ENCODE peak calls at places on chromosomes 2 and 18, in seven cellular contexts. One of them, this sample, is unnamed.
A peak's percentile ranks its signal among the peaks of the same experiment; 100 is the strongest.

GRCh38 chr2:118046628-118047210 is 32.8 kb upstream of the CCDC93 start:
- DNase-seq in epithelial cell of proximal tubule: no peak
- DNase-seq in suprapubic skin: no peak
- DNase-seq in activated T-cell treated with anti-CD3 and anti-CD28 coated beads, Interleukin-2, amount 50 U/mL, for 72 hours: no peak
- DNase-seq in EL: peak; percentile 35
- DNase-seq in T-helper 17 cell: no peak
- DNase-seq in AG08395: peak; percentile 52
- DNase-seq in this sample: peak; percentile 51

GRCh38 chr2:2586068-2586776 is 255.1 kb upstream of the MYT1L start:
- DNase-seq in epithelial cell of proximal tubule: no peak
- DNase-seq in suprapubic skin: no peak
- DNase-seq in activated T-cell treated with anti-CD3 and anti-CD28 coated beads, Interleukin-2, amount 50 U/mL, for 72 hours: no peak
- DNase-seq in EL: no peak
- DNase-seq in T-helper 17 cell: no peak
- DNase-seq in AG08395: no peak
- DNase-seq in this sample: no peak

GRCh38 chr2:121476714-121477113 is 54.0 kb upstream of the RNU4ATAC start:
- DNase-seq in epithelial cell of proximal tubule: no peak
- DNase-seq in suprapubic skin: no peak
- DNase-seq in activated T-cell treated with anti-CD3 and anti-CD28 coated beads, Interleukin-2, amount 50 U/mL, for 72 hours: no peak
- DNase-seq in EL: no peak
- DNase-seq in T-helper 17 cell: no peak
- DNase-seq in AG08395: no peak
- DNase-seq in this sample: peak; percentile 34

GRCh38 chr2:165013944-165014619 is 58.8 kb upstream of the SLC38A11 start:
- DNase-seq in epithelial cell of proximal tubule: no peak
- DNase-seq in suprapubic skin: no peak
- DNase-seq in activated T-cell treated with anti-CD3 and anti-CD28 coated beads, Interleukin-2, amount 50 U/mL, for 72 hours: no peak
- DNase-seq in EL: no peak
- DNase-seq in T-helper 17 cell: no peak
- DNase-seq in AG08395: no peak
- DNase-seq in this sample: no peak

GRCh38 chr2:65539633-65540032 is 107.2 kb upstream of the SPRED2 start:
- DNase-seq in epithelial cell of proximal tubule: no peak
- DNase-seq in suprapubic skin: no peak
- DNase-seq in activated T-cell treated with anti-CD3 and anti-CD28 coated beads, Interleukin-2, amount 50 U/mL, for 72 hours: no peak
- DNase-seq in EL: no peak
- DNase-seq in T-helper 17 cell: no peak
- DNase-seq in AG08395: no peak
- DNase-seq in this sample: no peak

GRCh38 chr2:17515652-17516051 is 2.6 kb downstream of the RAD51AP2 start:
- DNase-seq in epithelial cell of proximal tubule: no peak
- DNase-seq in suprapubic skin: no peak
- DNase-seq in activated T-cell treated with anti-CD3 and anti-CD28 coated beads, Interleukin-2, amount 50 U/mL, for 72 hours: no peak
- DNase-seq in EL: no peak
- DNase-seq in T-helper 17 cell: no peak
- DNase-seq in AG08395: no peak
- DNase-seq in this sample: no peak

GRCh38 chr2:106996136-106996769 is 110.3 kb upstream of the ST6GAL2 start:
- DNase-seq in epithelial cell of proximal tubule: no peak
- DNase-seq in suprapubic skin: no peak
- DNase-seq in activated T-cell treated with anti-CD3 and anti-CD28 coated beads, Interleukin-2, amount 50 U/mL, for 72 hours: no peak
- DNase-seq in EL: no peak
- DNase-seq in T-helper 17 cell: no peak
- DNase-seq in AG08395: no peak
- DNase-seq in this sample: no peak

GRCh38 chr2:68258854-68259253 is 6.5 kb upstream of the PPP3R1 start:
- DNase-seq in epithelial cell of proximal tubule: no peak
- DNase-seq in suprapubic skin: no peak
- DNase-seq in activated T-cell treated with anti-CD3 and anti-CD28 coated beads, Interleukin-2, amount 50 U/mL, for 72 hours: no peak
- DNase-seq in EL: peak; percentile 26
- DNase-seq in T-helper 17 cell: no peak
- DNase-seq in AG08395: peak; percentile 33
- DNase-seq in this sample: no peak

GRCh38 chr2:174985624-174986023 is 19.6 kb downstream of the CHN1 start:
- DNase-seq in epithelial cell of proximal tubule: no peak
- DNase-seq in suprapubic skin: no peak
- DNase-seq in activated T-cell treated with anti-CD3 and anti-CD28 coated beads, Interleukin-2, amount 50 U/mL, for 72 hours: no peak
- DNase-seq in EL: peak; percentile 31
- DNase-seq in T-helper 17 cell: no peak
- DNase-seq in AG08395: peak; percentile 36
- DNase-seq in this sample: no peak

GRCh38 chr18:54222922-54223567 is 1.4 kb downstream of the MBD2 start:
- DNase-seq in epithelial cell of proximal tubule: no peak
- DNase-seq in suprapubic skin: no peak
- DNase-seq in activated T-cell treated with anti-CD3 and anti-CD28 coated beads, Interleukin-2, amount 50 U/mL, for 72 hours: peak; percentile 58
- DNase-seq in EL: no peak
- DNase-seq in T-helper 17 cell: peak; percentile 38
- DNase-seq in AG08395: no peak
- DNase-seq in this sample: peak; percentile 37

GRCh38 chr2:220572385-220572784 is 945.0 kb downstream of the SLC4A3 start:
- DNase-seq in epithelial cell of proximal tubule: no peak
- DNase-seq in suprapubic skin: no peak
- DNase-seq in activated T-cell treated with anti-CD3 and anti-CD28 coated beads, Interleukin-2, amount 50 U/mL, for 72 hours: no peak
- DNase-seq in EL: peak; percentile 31
- DNase-seq in T-helper 17 cell: no peak
- DNase-seq in AG08395: peak; percentile 62
- DNase-seq in this sample: no peak

GRCh38 chr2:168624028-168624427 is 168.0 kb downstream of the CERS6 start:
- DNase-seq in epithelial cell of proximal tubule: no peak
- DNase-seq in suprapubic skin: no peak
- DNase-seq in activated T-cell treated with anti-CD3 and anti-CD28 coated beads, Interleukin-2, amount 50 U/mL, for 72 hours: no peak
- DNase-seq in EL: no peak
- DNase-seq in T-helper 17 cell: no peak
- DNase-seq in AG08395: no peak
- DNase-seq in this sample: no peak

GRCh38 chr2:45634223-45634622 is 17.3 kb upstream of the PRKCE start:
- DNase-seq in epithelial cell of proximal tubule: no peak
- DNase-seq in suprapubic skin: no peak
- DNase-seq in activated T-cell treated with anti-CD3 and anti-CD28 coated beads, Interleukin-2, amount 50 U/mL, for 72 hours: no peak
- DNase-seq in EL: no peak
- DNase-seq in T-helper 17 cell: no peak
- DNase-seq in AG08395: no peak
- DNase-seq in this sample: no peak

GRCh38 chr18:8844721-8845148 is 139.4 kb downstream of the MTCL1 start:
- DNase-seq in epithelial cell of proximal tubule: peak; percentile 18
- DNase-seq in suprapubic skin: no peak
- DNase-seq in activated T-cell treated with anti-CD3 and anti-CD28 coated beads, Interleukin-2, amount 50 U/mL, for 72 hours: no peak
- DNase-seq in EL: no peak
- DNase-seq in T-helper 17 cell: no peak
- DNase-seq in AG08395: no peak
- DNase-seq in this sample: no peak

GRCh38 chr2:196233033-196233807 is 61.8 kb upstream of the STK17B start:
- DNase-seq in epithelial cell of proximal tubule: peak; percentile 48
- DNase-seq in suprapubic skin: peak; percentile 73
- DNase-seq in activated T-cell treated with anti-CD3 and anti-CD28 coated beads, Interleukin-2, amount 50 U/mL, for 72 hours: no peak
- DNase-seq in EL: peak; percentile 93
- DNase-seq in T-helper 17 cell: no peak
- DNase-seq in AG08395: peak; percentile 70
- DNase-seq in this sample: no peak

GRCh38 chr2:188659656-188660406 is 314.3 kb upstream of the COL3A1 start:
- DNase-seq in epithelial cell of proximal tubule: no peak
- DNase-seq in suprapubic skin: no peak
- DNase-seq in activated T-cell treated with anti-CD3 and anti-CD28 coated beads, Interleukin-2, amount 50 U/mL, for 72 hours: no peak
- DNase-seq in EL: peak; percentile 89
- DNase-seq in T-helper 17 cell: no peak
- DNase-seq in AG08395: peak; percentile 76
- DNase-seq in this sample: peak; percentile 61

GRCh38 chr2:111638274-111638877 is 245.6 kb downstream of the ANAPC1 start:
- DNase-seq in epithelial cell of proximal tubule: no peak
- DNase-seq in suprapubic skin: no peak
- DNase-seq in activated T-cell treated with anti-CD3 and anti-CD28 coated beads, Interleukin-2, amount 50 U/mL, for 72 hours: no peak
- DNase-seq in EL: no peak
- DNase-seq in T-helper 17 cell: no peak
- DNase-seq in AG08395: no peak
- DNase-seq in this sample: no peak

GRCh38 chr2:88054300-88055048 is 1.1 kb downstream of the KRCC1 start:
- DNase-seq in epithelial cell of proximal tubule: no peak
- DNase-seq in suprapubic skin: no peak
- DNase-seq in activated T-cell treated with anti-CD3 and anti-CD28 coated beads, Interleukin-2, amount 50 U/mL, for 72 hours: peak; percentile 9
- DNase-seq in EL: peak; percentile 9
- DNase-seq in T-helper 17 cell: no peak
- DNase-seq in AG08395: no peak
- DNase-seq in this sample: peak; percentile 47

GRCh38 chr2:217469203-217469810 is 533.5 kb downstream of the TNS1 start:
- DNase-seq in epithelial cell of proximal tubule: no peak
- DNase-seq in suprapubic skin: no peak
- DNase-seq in activated T-cell treated with anti-CD3 and anti-CD28 coated beads, Interleukin-2, amount 50 U/mL, for 72 hours: no peak
- DNase-seq in EL: no peak
- DNase-seq in T-helper 17 cell: no peak
- DNase-seq in AG08395: no peak
- DNase-seq in this sample: no peak

GRCh38 chr2:146602856-146603255 is 1242.0 kb upstream of the ACVR2A start:
- DNase-seq in epithelial cell of proximal tubule: no peak
- DNase-seq in suprapubic skin: no peak
- DNase-seq in activated T-cell treated with anti-CD3 and anti-CD28 coated beads, Interleukin-2, amount 50 U/mL, for 72 hours: no peak
- DNase-seq in EL: no peak
- DNase-seq in T-helper 17 cell: no peak
- DNase-seq in AG08395: no peak
- DNase-seq in this sample: no peak

GRCh38 chr2:95052301-95052700 is 26.8 kb downstream of the MAL start:
- DNase-seq in epithelial cell of proximal tubule: peak; percentile 64
- DNase-seq in suprapubic skin: no peak
- DNase-seq in activated T-cell treated with anti-CD3 and anti-CD28 coated beads, Interleukin-2, amount 50 U/mL, for 72 hours: no peak
- DNase-seq in EL: no peak
- DNase-seq in T-helper 17 cell: no peak
- DNase-seq in AG08395: no peak
- DNase-seq in this sample: no peak

GRCh38 chr18:63342206-63342605 is 22.6 kb upstream of the BCL2 start:
- DNase-seq in epithelial cell of proximal tubule: no peak
- DNase-seq in suprapubic skin: no peak
- DNase-seq in activated T-cell treated with anti-CD3 and anti-CD28 coated beads, Interleukin-2, amount 50 U/mL, for 72 hours: peak; percentile 19
- DNase-seq in EL: peak; percentile 40
- DNase-seq in T-helper 17 cell: no peak
- DNase-seq in AG08395: no peak
- DNase-seq in this sample: peak; percentile 63

GRCh38 chr2:213251618-213252017 is 32.6 kb upstream of the SPAG16 start:
- DNase-seq in epithelial cell of proximal tubule: peak; percentile 33
- DNase-seq in suprapubic skin: no peak
- DNase-seq in activated T-cell treated with anti-CD3 and anti-CD28 coated beads, Interleukin-2, amount 50 U/mL, for 72 hours: no peak
- DNase-seq in EL: peak; percentile 64
- DNase-seq in T-helper 17 cell: no peak
- DNase-seq in AG08395: peak; percentile 53
- DNase-seq in this sample: peak; percentile 84

GRCh38 chr2:159497256-159497655 is 119.1 kb downstream of the BAZ2B start:
- DNase-seq in epithelial cell of proximal tubule: no peak
- DNase-seq in suprapubic skin: no peak
- DNase-seq in activated T-cell treated with anti-CD3 and anti-CD28 coated beads, Interleukin-2, amount 50 U/mL, for 72 hours: no peak
- DNase-seq in EL: peak; percentile 93
- DNase-seq in T-helper 17 cell: no peak
- DNase-seq in AG08395: peak; percentile 81
- DNase-seq in this sample: peak; percentile 54

GRCh38 chr2:218291934-218292699 is at the start of gene TMBIM1:
- DNase-seq in epithelial cell of proximal tubule: no peak
- DNase-seq in suprapubic skin: peak; percentile 89
- DNase-seq in activated T-cell treated with anti-CD3 and anti-CD28 coated beads, Interleukin-2, amount 50 U/mL, for 72 hours: peak; percentile 89
- DNase-seq in EL: peak; percentile 73
- DNase-seq in T-helper 17 cell: peak; percentile 80
- DNase-seq in AG08395: peak; percentile 93
- DNase-seq in this sample: peak; percentile 76

GRCh38 chr2:233059797-233060499 is at the start of gene INPP5D:
- DNase-seq in epithelial cell of proximal tubule: no peak
- DNase-seq in suprapubic skin: peak; percentile 58
- DNase-seq in activated T-cell treated with anti-CD3 and anti-CD28 coated beads, Interleukin-2, amount 50 U/mL, for 72 hours: peak; percentile 72
- DNase-seq in EL: no peak
- DNase-seq in T-helper 17 cell: peak; percentile 61
- DNase-seq in AG08395: no peak
- DNase-seq in this sample: no peak

GRCh38 chr2:28394331-28394877 is 1.7 kb downstream of the FOSL2 start:
- DNase-seq in epithelial cell of proximal tubule: no peak
- DNase-seq in suprapubic skin: no peak
- DNase-seq in activated T-cell treated with anti-CD3 and anti-CD28 coated beads, Interleukin-2, amount 50 U/mL, for 72 hours: no peak
- DNase-seq in EL: peak; percentile 54
- DNase-seq in T-helper 17 cell: no peak
- DNase-seq in AG08395: no peak
- DNase-seq in this sample: no peak

GRCh38 chr18:75527848-75528247 is 100.3 kb upstream of the SMIM21 start:
- DNase-seq in epithelial cell of proximal tubule: no peak
- DNase-seq in suprapubic skin: no peak
- DNase-seq in activated T-cell treated with anti-CD3 and anti-CD28 coated beads, Interleukin-2, amount 50 U/mL, for 72 hours: no peak
- DNase-seq in EL: no peak
- DNase-seq in T-helper 17 cell: no peak
- DNase-seq in AG08395: no peak
- DNase-seq in this sample: no peak

GRCh38 chr18:55317832-55318231 is 270.2 kb downstream of the TCF4 start:
- DNase-seq in epithelial cell of proximal tubule: no peak
- DNase-seq in suprapubic skin: no peak
- DNase-seq in activated T-cell treated with anti-CD3 and anti-CD28 coated beads, Interleukin-2, amount 50 U/mL, for 72 hours: no peak
- DNase-seq in EL: peak; percentile 35
- DNase-seq in T-helper 17 cell: no peak
- DNase-seq in AG08395: no peak
- DNase-seq in this sample: no peak